ENCODE peak calls at places on chromosomes 1 and 21, in nine cellular contexts. H is sigmoid colon, Z is foreskin fibroblast, L is left ventricle myocardium superior, Y is lower lobe of right lung, F is AG09309, E is cardiac fibroblast, U is HEK293T, X is posterior cingulate gyrus. R is an unnamed sample.

GRCh38 chr1:6554907-6555778 is at the start of gene TAS1R1:
- DNase-seq in U (no peak), Z (peak), L (peak), E (peak), F (peak), X (peak), H (peak), Y (peak), R (no peak)

GRCh38 chr1:233614173-233614742 is 352 bp downstream of the KCNK1 start:
- DNase-seq in U (peak), Y (peak), H (no peak), Z (peak), L (peak), F (no peak), E (peak), X (peak), R (no peak)

GRCh38 chr1:15900662-15901279 is 53.3 kb downstream of the SPEN start:
- DNase-seq in H (no peak), F (no peak), L (no peak), Z (no peak), E (no peak), Y (no peak), X (no peak), U (peak), R (no peak)

GRCh38 chr21:43272591-43272990 is 103.8 kb downstream of the CRYAA start:
- DNase-seq in X (no peak), L (peak), U (no peak), H (no peak), Z (no peak), Y (peak), E (no peak), F (no peak), R (no peak)

GRCh38 chr1:5706239-5706638 is 286.0 kb downstream of the NPHP4 start:
- DNase-seq in L (no peak), Z (no peak), X (no peak), E (no peak), F (no peak), U (no peak), Y (peak), H (peak), R (no peak)

GRCh38 chr1:9957726-9958125 is 14.5 kb downstream of the NMNAT1 start:
- DNase-seq in X (no peak), F (no peak), E (no peak), Z (no peak), L (no peak), U (no peak), Y (no peak), H (no peak), R (no peak)

GRCh38 chr1:203584040-203584439 is 42.6 kb upstream of the ATP2B4 start:
- DNase-seq in U (no peak), L (no peak), Y (no peak), H (no peak), F (no peak), X (no peak), E (peak), Z (peak), R (no peak)

GRCh38 chr1:31771891-31772668 is 7.9 kb upstream of the ADGRB2 start:
- DNase-seq in X (no peak), Z (peak), Y (no peak), F (no peak), H (no peak), U (no peak), E (no peak), L (no peak), R (no peak)

GRCh38 chr1:165645654-165646366 is 14.8 kb downstream of the MGST3 start:
- DNase-seq in Y (no peak), E (no peak), Z (peak), L (peak), U (no peak), F (no peak), H (no peak), X (no peak), R (no peak)

GRCh38 chr1:5745776-5746610 is 246.2 kb downstream of the NPHP4 start:
- DNase-seq in U (peak), E (peak), X (no peak), L (peak), Y (peak), F (peak), H (peak), Z (peak), R (peak)

GRCh38 chr1:97820470-97821188 is 100.2 kb downstream of the DPYD start:
- DNase-seq in F (no peak), E (peak), L (no peak), Z (peak), U (peak), H (no peak), Y (no peak), X (no peak), R (peak)

GRCh38 chr1:34684246-34684645 is 70.6 kb upstream of the GJB5 start:
- DNase-seq in U (no peak), E (no peak), Y (no peak), F (no peak), L (no peak), X (peak), H (no peak), Z (no peak), R (no peak)

GRCh38 chr21:41139951-41140350 is 28.0 kb upstream of the BACE2 start:
- DNase-seq in L (no peak), F (no peak), H (no peak), E (no peak), X (no peak), Y (no peak), Z (no peak), U (no peak), R (no peak)

GRCh38 chr1:162197615-162198497 is 128.4 kb downstream of the NOS1AP start:
- DNase-seq in Z (no peak), X (no peak), Y (no peak), H (no peak), U (no peak), F (no peak), L (no peak), E (no peak), R (no peak)

GRCh38 chr1:42739753-42740700 is at the start of gene CLDN19:
- DNase-seq in U (no peak), L (no peak), Y (no peak), E (no peak), X (no peak), H (no peak), Z (no peak), F (no peak), R (no peak)

GRCh38 chr1:81802601-81803422 is 2.1 kb downstream of the ADGRL2 start:
- DNase-seq in X (no peak), U (peak), E (peak), F (no peak), Y (peak), H (peak), L (peak), Z (peak), R (peak)

GRCh38 chr1:115457295-115457694 is 119.2 kb upstream of the NGF start:
- DNase-seq in H (no peak), Z (no peak), L (no peak), E (no peak), X (no peak), F (no peak), U (no peak), Y (no peak), R (peak)

GRCh38 chr1:226064816-226065248 is 2.3 kb downstream of the H3-3A start:
- DNase-seq in L (no peak), H (no peak), F (no peak), U (peak), Y (no peak), X (no peak), E (peak), Z (peak), R (peak)

GRCh38 chr1:223479718-223480425 is 86.7 kb downstream of the CCDC185 start:
- DNase-seq in L (no peak), Z (peak), H (no peak), Y (peak), X (no peak), E (no peak), F (no peak), U (no peak), R (no peak)

GRCh38 chr1:54052470-54052933 is 502 bp downstream of the TMEM59 start:
- DNase-seq in Z (peak), F (no peak), L (peak), X (no peak), U (peak), E (peak), Y (no peak), H (no peak), R (peak)

GRCh38 chr1:194889310-194889709 is 1702.9 kb upstream of the B3GALT2 start:
- DNase-seq in L (no peak), Z (no peak), F (no peak), Y (no peak), H (no peak), X (no peak), E (no peak), U (no peak), R (no peak)

GRCh38 chr21:29187939-29188338 is 57.5 kb downstream of the MAP3K7CL start:
- DNase-seq in E (peak), X (no peak), H (peak), Z (peak), Y (no peak), L (no peak), U (no peak), F (peak), R (peak)

GRCh38 chr1:86833461-86834215 is 80.3 kb downstream of the SELENOF start:
- DNase-seq in Z (peak), Y (peak), L (peak), X (peak), E (peak), H (peak), F (peak), U (peak), R (peak)

GRCh38 chr1:65458730-65459396 is 38.4 kb downstream of the LEPR start:
- DNase-seq in Z (no peak), X (no peak), Y (no peak), L (no peak), E (peak), H (no peak), U (no peak), F (no peak), R (no peak)

GRCh38 chr1:234069760-234070159 is 165.3 kb downstream of the SLC35F3 start:
- DNase-seq in Y (no peak), U (no peak), X (no peak), H (no peak), L (no peak), Z (no peak), F (no peak), E (no peak), R (no peak)

GRCh38 chr1:30786264-30786991 is 28.9 kb upstream of the LAPTM5 start:
- DNase-seq in Y (peak), H (no peak), E (no peak), U (no peak), X (no peak), L (peak), Z (no peak), F (no peak), R (no peak)

GRCh38 chr1:94418664-94419655 is 771 bp downstream of the ABCD3 start:
- DNase-seq in Z (peak), L (peak), X (peak), F (no peak), H (peak), Y (peak), U (peak), E (peak), R (peak)